ENCODE peak calls at places on chromosome 2, in five cellular contexts. One of them, this sample, is unnamed.

GRCh38 chr2:69310267-69310666 is 76.8 kb downstream of the GFPT1 start:
- DNase-seq in posterior vena cava: no peak
- DNase-seq in AG10803: no peak
- DNase-seq in Daoy: no peak
- DNase-seq in activated naive CD4-positive, alpha-beta T cell: no peak
- DNase-seq in this sample: no peak

GRCh38 chr2:26500406-26500805 is 22.5 kb upstream of the OTOF start:
- DNase-seq in activated naive CD4-positive, alpha-beta T cell: no peak
- DNase-seq in Daoy: no peak
- DNase-seq in AG10803: no peak
- DNase-seq in posterior vena cava: no peak
- DNase-seq in this sample: no peak

GRCh38 chr2:128329607-128330006 is 10.9 kb upstream of the HS6ST1 start:
- DNase-seq in posterior vena cava: no peak
- DNase-seq in activated naive CD4-positive, alpha-beta T cell: no peak
- DNase-seq in AG10803: peak
- DNase-seq in Daoy: no peak
- DNase-seq in this sample: no peak

GRCh38 chr2:6975988-6976387 is 58.8 kb downstream of the RNF144A start:
- DNase-seq in posterior vena cava: no peak
- DNase-seq in Daoy: peak
- DNase-seq in AG10803: no peak
- DNase-seq in activated naive CD4-positive, alpha-beta T cell: no peak
- DNase-seq in this sample: no peak

GRCh38 chr2:213934560-213934959 is 476.3 kb upstream of the VWC2L start:
- DNase-seq in Daoy: no peak
- DNase-seq in AG10803: peak
- DNase-seq in posterior vena cava: no peak
- DNase-seq in activated naive CD4-positive, alpha-beta T cell: no peak
- DNase-seq in this sample: no peak

GRCh38 chr2:37564356-37564755 is 107.1 kb downstream of the CDC42EP3 start:
- DNase-seq in activated naive CD4-positive, alpha-beta T cell: no peak
- DNase-seq in AG10803: no peak
- DNase-seq in Daoy: no peak
- DNase-seq in posterior vena cava: no peak
- DNase-seq in this sample: no peak

GRCh38 chr2:241000831-241001321 is 2.5 kb downstream of the SNED1 start:
- DNase-seq in activated naive CD4-positive, alpha-beta T cell: no peak
- DNase-seq in AG10803: no peak
- DNase-seq in Daoy: no peak
- DNase-seq in posterior vena cava: peak
- DNase-seq in this sample: no peak

GRCh38 chr2:65070172-65070830 is 14.1 kb downstream of the CEP68 start:
- DNase-seq in Daoy: peak
- DNase-seq in posterior vena cava: no peak
- DNase-seq in AG10803: peak
- DNase-seq in activated naive CD4-positive, alpha-beta T cell: no peak
- DNase-seq in this sample: no peak

GRCh38 chr2:98357856-98358255 is 11.6 kb downstream of the CNGA3 start:
- DNase-seq in posterior vena cava: no peak
- DNase-seq in AG10803: no peak
- DNase-seq in activated naive CD4-positive, alpha-beta T cell: no peak
- DNase-seq in Daoy: peak
- DNase-seq in this sample: no peak

GRCh38 chr2:124063596-124063995 is 38.5 kb downstream of the CNTNAP5 start:
- DNase-seq in activated naive CD4-positive, alpha-beta T cell: no peak
- DNase-seq in posterior vena cava: no peak
- DNase-seq in Daoy: no peak
- DNase-seq in AG10803: no peak
- DNase-seq in this sample: no peak

GRCh38 chr2:96702098-96702785 is 37.6 kb downstream of the LMAN2L start:
- DNase-seq in activated naive CD4-positive, alpha-beta T cell: no peak
- DNase-seq in posterior vena cava: peak
- DNase-seq in AG10803: no peak
- DNase-seq in Daoy: no peak
- DNase-seq in this sample: no peak

GRCh38 chr2:122244830-122245229 is 489.4 kb downstream of the TSN start:
- DNase-seq in posterior vena cava: no peak
- DNase-seq in activated naive CD4-positive, alpha-beta T cell: no peak
- DNase-seq in Daoy: no peak
- DNase-seq in AG10803: peak
- DNase-seq in this sample: no peak

GRCh38 chr2:156437876-156438410 is 1.8 kb downstream of the GPD2 start:
- DNase-seq in posterior vena cava: no peak
- DNase-seq in Daoy: no peak
- DNase-seq in activated naive CD4-positive, alpha-beta T cell: no peak
- DNase-seq in AG10803: no peak
- DNase-seq in this sample: no peak

GRCh38 chr2:204220896-204221295 is 284.3 kb downstream of the ICOS start:
- DNase-seq in activated naive CD4-positive, alpha-beta T cell: no peak
- DNase-seq in posterior vena cava: no peak
- DNase-seq in Daoy: no peak
- DNase-seq in AG10803: no peak
- DNase-seq in this sample: no peak

GRCh38 chr2:170455617-170456426 is 259.3 kb upstream of the SP5 start:
- DNase-seq in posterior vena cava: no peak
- DNase-seq in AG10803: no peak
- DNase-seq in activated naive CD4-positive, alpha-beta T cell: no peak
- DNase-seq in Daoy: no peak
- DNase-seq in this sample: no peak

GRCh38 chr2:169039702-169040101 is 8.6 kb upstream of the ABCB11 start:
- DNase-seq in AG10803: no peak
- DNase-seq in Daoy: no peak
- DNase-seq in activated naive CD4-positive, alpha-beta T cell: no peak
- DNase-seq in posterior vena cava: no peak
- DNase-seq in this sample: no peak

GRCh38 chr2:176432439-176432838 is 163.2 kb downstream of the MTX2 start:
- DNase-seq in AG10803: no peak
- DNase-seq in Daoy: no peak
- DNase-seq in posterior vena cava: no peak
- DNase-seq in activated naive CD4-positive, alpha-beta T cell: no peak
- DNase-seq in this sample: no peak

GRCh38 chr2:128291844-128292598 is 26.6 kb downstream of the HS6ST1 start:
- DNase-seq in activated naive CD4-positive, alpha-beta T cell: no peak
- DNase-seq in AG10803: no peak
- DNase-seq in posterior vena cava: no peak
- DNase-seq in Daoy: no peak
- DNase-seq in this sample: no peak

GRCh38 chr2:33788044-33788443 is 188.9 kb upstream of the FAM98A start:
- DNase-seq in posterior vena cava: no peak
- DNase-seq in AG10803: peak
- DNase-seq in activated naive CD4-positive, alpha-beta T cell: no peak
- DNase-seq in Daoy: peak
- DNase-seq in this sample: no peak

GRCh38 chr2:180656455-180656847 is 324.0 kb upstream of the UBE2E3 start:
- DNase-seq in posterior vena cava: no peak
- DNase-seq in activated naive CD4-positive, alpha-beta T cell: no peak
- DNase-seq in Daoy: peak
- DNase-seq in AG10803: peak
- DNase-seq in this sample: no peak

GRCh38 chr2:138956116-138956515 is 175.9 kb upstream of the NXPH2 start:
- DNase-seq in activated naive CD4-positive, alpha-beta T cell: no peak
- DNase-seq in Daoy: no peak
- DNase-seq in AG10803: no peak
- DNase-seq in posterior vena cava: no peak
- DNase-seq in this sample: no peak

GRCh38 chr2:45497355-45497754 is 113.7 kb downstream of the SRBD1 start:
- DNase-seq in AG10803: peak
- DNase-seq in posterior vena cava: no peak
- DNase-seq in Daoy: no peak
- DNase-seq in activated naive CD4-positive, alpha-beta T cell: no peak
- DNase-seq in this sample: no peak

GRCh38 chr2:56465491-56465890 is 281.7 kb downstream of the CCDC85A start:
- DNase-seq in activated naive CD4-positive, alpha-beta T cell: no peak
- DNase-seq in AG10803: peak
- DNase-seq in Daoy: no peak
- DNase-seq in posterior vena cava: no peak
- DNase-seq in this sample: no peak

GRCh38 chr2:124323321-124323720 is 298.2 kb downstream of the CNTNAP5 start:
- DNase-seq in posterior vena cava: no peak
- DNase-seq in AG10803: no peak
- DNase-seq in Daoy: no peak
- DNase-seq in activated naive CD4-positive, alpha-beta T cell: no peak
- DNase-seq in this sample: no peak

GRCh38 chr2:171409436-171409971 is 24.3 kb downstream of the METTL8 start:
- DNase-seq in AG10803: no peak
- DNase-seq in Daoy: peak
- DNase-seq in activated naive CD4-positive, alpha-beta T cell: no peak
- DNase-seq in posterior vena cava: no peak
- DNase-seq in this sample: no peak

GRCh38 chr2:149768320-149768799 is 180.8 kb upstream of the MMADHC start:
- DNase-seq in AG10803: peak
- DNase-seq in activated naive CD4-positive, alpha-beta T cell: no peak
- DNase-seq in posterior vena cava: no peak
- DNase-seq in Daoy: peak
- DNase-seq in this sample: no peak

GRCh38 chr2:217707116-217707742 is 295.6 kb downstream of the TNS1 start:
- DNase-seq in Daoy: no peak
- DNase-seq in AG10803: peak
- DNase-seq in posterior vena cava: no peak
- DNase-seq in activated naive CD4-positive, alpha-beta T cell: no peak
- DNase-seq in this sample: no peak

GRCh38 chr2:179467111-179467510 is 202.5 kb upstream of the SESTD1 start:
- DNase-seq in Daoy: peak
- DNase-seq in posterior vena cava: no peak
- DNase-seq in activated naive CD4-positive, alpha-beta T cell: no peak
- DNase-seq in AG10803: no peak
- DNase-seq in this sample: no peak

GRCh38 chr2:125696573-125696972 is 959.4 kb upstream of the GYPC start:
- DNase-seq in AG10803: no peak
- DNase-seq in posterior vena cava: no peak
- DNase-seq in activated naive CD4-positive, alpha-beta T cell: no peak
- DNase-seq in Daoy: no peak
- DNase-seq in this sample: no peak

GRCh38 chr2:12201369-12201768 is 454.9 kb downstream of the LPIN1 start:
- DNase-seq in AG10803: no peak
- DNase-seq in activated naive CD4-positive, alpha-beta T cell: no peak
- DNase-seq in Daoy: no peak
- DNase-seq in posterior vena cava: no peak
- DNase-seq in this sample: no peak

GRCh38 chr2:190707726-190708125 is 58.8 kb downstream of the NAB1 start:
- DNase-seq in activated naive CD4-positive, alpha-beta T cell: no peak
- DNase-seq in AG10803: no peak
- DNase-seq in posterior vena cava: no peak
- DNase-seq in Daoy: no peak
- DNase-seq in this sample: no peak

GRCh38 chr2:219618733-219619122 is 8.7 kb upstream of the SLC4A3 start:
- DNase-seq in AG10803: no peak
- DNase-seq in Daoy: no peak
- DNase-seq in posterior vena cava: peak
- DNase-seq in activated naive CD4-positive, alpha-beta T cell: no peak
- DNase-seq in this sample: no peak

GRCh38 chr2:162182395-162182794 is 30.3 kb upstream of the GCG start:
- DNase-seq in activated naive CD4-positive, alpha-beta T cell: no peak
- DNase-seq in AG10803: peak
- DNase-seq in posterior vena cava: no peak
- DNase-seq in Daoy: no peak
- DNase-seq in this sample: no peak